ENCODE peak calls at places on chromosome 1, in four cellular contexts. O is GM12878, J is SK-N-SH, Z is HepG2. I is an unnamed sample.

GRCh38 chr1:111475706-111476105 is 1.9 kb downstream of the C1orf162 start:
- DNase-seq in Z (no peak), O (peak), J (no peak), I (no peak)

GRCh38 chr1:22915816-22916468 is 56.7 kb downstream of the LACTBL1 start:
- DNase-seq in J (no peak), O (no peak), Z (no peak), I (no peak)

GRCh38 chr1:117928881-117929339 is 511 bp downstream of the GDAP2 start:
- DNase-seq in J (peak), O (no peak), Z (peak), I (peak)

GRCh38 chr1:92411511-92411910 is 75.2 kb downstream of the GFI1 start:
- DNase-seq in J (no peak), O (no peak), Z (no peak), I (no peak)

GRCh38 chr1:209432443-209432825 is 151.1 kb upstream of the CAMK1G start:
- DNase-seq in Z (no peak), O (no peak), J (no peak), I (no peak)

GRCh38 chr1:41395599-41395956 is 34.3 kb downstream of the FOXO6 start:
- DNase-seq in J (no peak), O (no peak), Z (no peak), I (no peak)

GRCh38 chr1:50976111-50976889 is 6.3 kb downstream of the CDKN2C start:
- DNase-seq in Z (no peak), J (no peak), O (no peak), I (no peak)

GRCh38 chr1:152869808-152870419 is 8.2 kb upstream of the SMCP start:
- DNase-seq in Z (peak), O (peak), J (peak), I (peak)

GRCh38 chr1:53560572-53561487 is 101.6 kb downstream of the DMRTB1 start:
- DNase-seq in J (peak), Z (no peak), O (no peak), I (no peak)

GRCh38 chr1:231564373-231564772 is 35.9 kb downstream of the TSNAX start:
- DNase-seq in J (no peak), Z (no peak), O (no peak), I (no peak)

GRCh38 chr1:14064649-14065442 is 364.9 kb downstream of the PRDM2 start:
- DNase-seq in O (no peak), J (no peak), Z (no peak), I (no peak)

GRCh38 chr1:223364685-223365382 is 858 bp upstream of the SUSD4 start:
- DNase-seq in J (no peak), Z (no peak), O (no peak), I (no peak)

GRCh38 chr1:12584900-12585525 is 33.0 kb downstream of the DHRS3 start:
- DNase-seq in O (no peak), Z (no peak), J (no peak), I (no peak)

GRCh38 chr1:12585536-12585935 is 32.5 kb downstream of the DHRS3 start:
- DNase-seq in J (no peak), Z (no peak), O (no peak), I (no peak)

GRCh38 chr1:12586171-12586942 is 31.7 kb downstream of the DHRS3 start:
- DNase-seq in O (no peak), Z (no peak), J (no peak), I (no peak)

GRCh38 chr1:12588695-12589094 is 29.3 kb downstream of the DHRS3 start:
- DNase-seq in J (no peak), O (no peak), Z (no peak), I (no peak)

DNA sequence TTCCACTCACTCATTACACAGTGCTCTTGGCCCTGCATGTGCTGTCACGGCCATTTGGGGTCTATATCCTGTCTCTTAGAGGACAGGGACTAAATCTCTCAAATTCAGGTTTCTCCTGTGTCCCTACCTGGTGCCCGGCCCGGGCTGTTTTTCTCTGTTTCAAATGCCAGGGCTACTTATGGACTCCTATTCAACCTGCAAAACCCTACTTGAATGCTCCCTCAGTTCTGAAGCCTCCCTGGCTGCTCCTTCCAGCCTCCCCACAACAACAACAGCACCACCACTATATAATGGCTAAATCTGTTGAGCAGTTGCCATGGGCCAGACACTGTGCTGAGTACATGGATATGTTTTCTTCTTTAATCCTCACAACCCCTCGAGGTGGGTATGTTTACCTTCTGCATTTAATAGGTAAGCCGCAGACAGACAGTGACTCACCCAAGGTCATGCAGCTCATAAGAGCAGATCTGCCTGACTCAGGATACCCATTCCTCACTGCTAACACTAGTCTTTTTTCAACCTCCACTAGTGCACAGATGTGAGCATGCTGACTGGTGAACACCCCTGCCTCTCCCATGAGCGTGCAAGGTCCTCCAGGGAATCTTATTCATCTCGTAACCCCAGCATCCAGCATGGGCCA is 29.9 kb downstream of the DHRS3 start:
- DNase-seq in Z (peak), J (no peak), O (no peak), I (no peak)
- TF ChIP-seq TCF12 in Z (no peak), J (no peak), O (no peak), I (no peak)

DNA sequence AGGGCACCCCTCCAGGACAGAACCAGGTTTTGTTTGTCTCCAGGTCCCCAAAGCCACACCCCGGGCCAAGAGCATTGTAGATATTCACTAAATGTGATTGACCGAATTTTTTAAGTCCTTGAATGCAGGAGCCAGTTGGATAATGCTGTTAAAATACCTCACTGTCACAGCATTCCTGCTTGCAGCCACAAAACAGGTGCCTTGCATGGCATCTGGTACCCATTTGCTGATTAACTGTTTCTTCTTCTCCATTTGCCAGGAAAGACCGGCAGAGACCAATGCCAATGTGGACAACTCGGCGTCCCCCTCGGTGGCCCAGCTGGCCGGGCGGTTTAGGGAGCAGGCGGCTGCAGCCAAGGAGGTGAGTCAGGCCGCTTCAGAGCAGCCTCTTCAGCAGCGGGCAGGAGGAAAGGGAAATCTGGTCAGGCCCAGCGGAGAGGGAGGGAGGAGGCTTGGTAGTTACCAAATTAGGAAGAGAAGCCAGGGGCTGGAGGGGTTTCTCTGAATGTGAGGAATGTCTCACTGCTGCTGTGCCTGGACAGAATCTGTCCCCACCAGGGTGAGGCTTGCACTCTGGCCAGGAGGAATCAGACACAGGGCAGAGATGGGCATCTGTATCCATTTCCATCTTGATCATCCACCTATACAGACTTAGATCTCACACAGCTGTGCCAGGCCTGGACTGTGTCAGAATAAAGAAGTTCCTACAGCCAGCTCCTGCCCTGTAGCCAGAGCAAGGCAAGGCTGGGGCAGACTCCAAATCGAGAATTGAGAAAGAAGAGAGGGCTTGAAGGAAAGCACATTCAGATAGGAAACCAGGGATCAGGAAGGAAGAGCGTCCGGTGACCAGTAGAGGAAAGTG is 37.9 kb upstream of the MPZL1 start:
- DNase-seq in O (no peak), J (peak), Z (no peak), I (peak)
- TF ChIP-seq TCF12 in O (no peak), J (peak), Z (no peak), I (no peak)

GRCh38 chr1:15406911-15407559 is 2.7 kb upstream of the EFHD2 start:
- DNase-seq in O (no peak), Z (no peak), J (no peak), I (no peak)
- TF ChIP-seq TCF12 in O (no peak), Z (no peak), J (peak), I (no peak)

DNA sequence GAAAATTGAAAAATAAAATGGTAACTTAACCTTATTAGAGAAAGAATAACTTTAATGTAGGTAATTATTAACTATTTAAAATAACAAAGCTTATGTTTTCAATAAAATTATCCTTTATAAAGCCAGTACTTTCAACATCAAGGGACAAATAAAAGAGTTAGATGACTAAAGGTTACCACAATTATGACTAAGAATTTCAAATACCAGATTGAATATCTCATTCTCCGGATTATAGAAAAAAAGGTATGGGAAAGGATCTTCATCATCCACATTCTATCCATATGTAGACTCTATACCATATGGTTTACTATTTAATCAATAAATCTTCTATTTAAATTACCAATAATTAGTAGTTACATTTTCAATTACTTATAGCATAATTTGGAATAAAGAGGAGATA is 62.8 kb downstream of the TOR3A start:
- DNase-seq in O (no peak), J (no peak), Z (no peak), I (no peak)
- TF ChIP-seq TCF12 in O (no peak), J (peak), Z (no peak), I (no peak)

GRCh38 chr1:205920159-205920558 is 23.1 kb downstream of the SLC26A9 start:
- DNase-seq in O (no peak), Z (no peak), J (no peak), I (no peak)
- TF ChIP-seq TCF12 in O (no peak), Z (no peak), J (no peak), I (no peak)

GRCh38 chr1:238606896-238607295 is 716.2 kb upstream of the ZP4 start:
- DNase-seq in O (no peak), J (no peak), Z (no peak), I (no peak)
- TF ChIP-seq TCF12 in O (no peak), J (peak), Z (no peak), I (no peak)

DNA sequence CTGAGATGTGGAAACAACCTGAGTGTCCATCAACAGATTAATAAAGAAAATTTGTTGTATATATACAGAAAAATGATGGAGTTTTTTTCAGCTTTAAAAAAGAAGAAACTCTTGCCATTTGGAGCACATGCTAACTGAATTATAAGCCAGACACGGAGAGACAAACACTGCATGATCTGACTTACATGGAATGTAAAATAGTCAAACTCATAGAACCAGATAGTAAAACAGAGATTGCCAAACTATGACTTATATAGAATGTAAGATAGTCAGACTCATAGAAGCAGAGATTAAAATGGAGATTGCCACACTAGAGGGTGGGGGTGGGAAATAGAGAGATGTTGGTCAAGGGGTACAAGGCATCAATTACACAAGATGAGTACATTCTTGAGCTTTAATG is 1786.6 kb downstream of the PLA2G4A start:
- DNase-seq in Z (no peak), O (no peak), J (no peak), I (no peak)
- TF ChIP-seq TCF12 in Z (no peak), O (no peak), J (no peak), I (no peak)